ENCODE peak calls at places on chromosome 14, in nine cellular contexts. V is ovary; P is CD4-positive, alpha-beta T cell; E is HepG2; T is tibial artery; O is keratinocyte; N is hepatocyte; S is lung; M is pancreas. U is an unnamed sample.

GRCh38 chr14:52735921-52736489 is 6.0 kb downstream of the STYX start:
- DNase-seq in V (no peak), E (no peak), M (no peak), N (no peak), T (no peak), S (no peak), O (no peak), P (no peak), U (no peak)

GRCh38 chr14:102182190-102182589 is 42.5 kb downstream of the WDR20 start:
- DNase-seq in T (no peak), N (no peak), V (no peak), P (no peak), S (no peak), E (no peak), O (peak; percentile 19), M (no peak), U (peak; percentile 42)

GRCh38 chr14:24887623-24888304 is 162.2 kb downstream of the STXBP6 start:
- DNase-seq in N (no peak), E (no peak), P (no peak), S (no peak), M (no peak), T (no peak), O (no peak), V (no peak), U (no peak)

GRCh38 chr14:81453166-81453766 is 53.1 kb upstream of the STON2 start:
- DNase-seq in E (peak; percentile 47), P (peak; percentile 23), V (peak; percentile 60), N (peak; percentile 75), T (peak; percentile 38), M (no peak), O (no peak), S (peak; percentile 52), U (peak; percentile 39)

GRCh38 chr14:34302654-34303053 is 159.4 kb downstream of the SPTSSA start:
- DNase-seq in P (no peak), M (peak; percentile 75), O (no peak), T (no peak), V (no peak), S (no peak), E (no peak), N (no peak), U (no peak)

GRCh38 chr14:96564389-96564788 is 62.2 kb downstream of the PAPOLA start:
- DNase-seq in E (no peak), V (no peak), N (no peak), O (no peak), S (no peak), M (no peak), P (no peak), T (no peak), U (no peak)

GRCh38 chr14:20631023-20631820 is 10.3 kb downstream of the OR6S1 start:
- DNase-seq in V (peak; percentile 55), S (no peak), O (no peak), T (peak; percentile 42), E (peak; percentile 79), N (peak; percentile 72), P (peak; percentile 50), M (no peak), U (peak; percentile 69)

GRCh38 chr14:59360923-59361794 is 104.0 kb downstream of the GPR135 start:
- DNase-seq in O (peak; percentile 66), T (peak; percentile 50), N (peak; percentile 80), S (peak; percentile 81), P (no peak), V (no peak), E (peak; percentile 59), M (peak; percentile 26), U (peak; percentile 85)

GRCh38 chr14:69501362-69501964 is 16.9 kb downstream of the PLEKHD1 start:
- DNase-seq in V (no peak), T (no peak), O (no peak), N (peak; percentile 50), S (no peak), P (no peak), E (no peak), M (no peak), U (no peak)

GRCh38 chr14:73717998-73718741 is 4.0 kb upstream of the PNMA1 start:
- DNase-seq in O (no peak), E (no peak), N (no peak), P (no peak), V (peak; percentile 78), S (no peak), M (no peak), T (no peak), U (peak; percentile 46)

GRCh38 chr14:66487159-66487558 is 988 bp downstream of the CCDC196 start:
- DNase-seq in S (no peak), V (no peak), O (no peak), M (no peak), E (no peak), P (no peak), T (no peak), N (no peak), U (no peak)

GRCh38 chr14:33938131-33938949 is 12.5 kb downstream of the EGLN3 start:
- DNase-seq in E (peak; percentile 49), P (no peak), M (peak; percentile 75), N (peak; percentile 62), T (peak; percentile 60), O (no peak), V (peak; percentile 36), S (no peak), U (no peak)

GRCh38 chr14:30655124-30655523 is 33.0 kb downstream of the SCFD1 start:
- DNase-seq in T (no peak), N (no peak), P (no peak), M (no peak), V (no peak), E (no peak), O (no peak), S (no peak), U (peak; percentile 1)

GRCh38 chr14:103179078-103179477 is 55.8 kb downstream of the TNFAIP2 start:
- DNase-seq in S (peak; percentile 59), N (no peak), T (no peak), M (no peak), E (no peak), P (no peak), O (no peak), V (no peak), U (no peak)

GRCh38 chr14:94521375-94522114 is 12.3 kb upstream of the SERPINA12 start:
- DNase-seq in V (no peak), N (no peak), S (no peak), O (no peak), P (no peak), T (no peak), M (no peak), E (no peak), U (no peak)

GRCh38 chr14:104546591-104547309 is 32.8 kb upstream of the C14orf180 start:
- DNase-seq in N (no peak), T (no peak), E (no peak), S (no peak), O (no peak), M (no peak), V (no peak), P (no peak), U (no peak)
- H3K27me3 ChIP-seq in N (no peaks in the 10 kb centered on the region), T (no peaks in the 10 kb centered on the region), E (peaks cover 70% of the 10 kb centered on the region), S (no peaks in the 10 kb centered on the region), O (peaks cover 47% of the 10 kb centered on the region), M (peaks cover 3% of the 10 kb centered on the region), V (no peaks in the 10 kb centered on the region), P (peaks cover 12% of the 10 kb centered on the region), U (no peaks in the 10 kb centered on the region)

DNA sequence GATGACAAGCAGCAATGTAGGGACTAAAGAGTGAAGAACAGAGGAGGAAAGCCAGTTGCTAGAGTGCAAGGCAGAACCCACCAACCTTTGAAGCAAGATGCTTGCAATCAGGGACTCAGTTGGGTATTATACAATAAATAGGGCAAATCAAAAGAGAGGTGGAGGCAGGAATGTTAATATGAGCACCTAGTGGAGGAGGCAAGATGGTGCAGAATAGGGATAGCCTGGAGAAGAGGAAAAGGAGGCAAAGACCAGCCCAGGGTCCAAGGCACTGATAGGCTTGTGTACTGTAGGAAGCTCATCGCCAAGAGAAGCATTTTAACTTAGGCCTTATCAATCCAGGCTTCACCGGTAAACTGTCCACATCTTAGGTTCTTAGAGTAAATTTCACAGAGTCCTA is 137.2 kb downstream of the ARMH4 start:
- DNase-seq in P (no peak), E (no peak), S (no peak), T (no peak), N (no peak), V (no peak), M (no peak), O (no peak), U (no peak)
- TF ChIP-seq CTCF in P (no peak), E (no peak), S (no peak), T (no peak), N (no peak), V (no peak), M (no peak), O (no peak), U (no peak)

DNA sequence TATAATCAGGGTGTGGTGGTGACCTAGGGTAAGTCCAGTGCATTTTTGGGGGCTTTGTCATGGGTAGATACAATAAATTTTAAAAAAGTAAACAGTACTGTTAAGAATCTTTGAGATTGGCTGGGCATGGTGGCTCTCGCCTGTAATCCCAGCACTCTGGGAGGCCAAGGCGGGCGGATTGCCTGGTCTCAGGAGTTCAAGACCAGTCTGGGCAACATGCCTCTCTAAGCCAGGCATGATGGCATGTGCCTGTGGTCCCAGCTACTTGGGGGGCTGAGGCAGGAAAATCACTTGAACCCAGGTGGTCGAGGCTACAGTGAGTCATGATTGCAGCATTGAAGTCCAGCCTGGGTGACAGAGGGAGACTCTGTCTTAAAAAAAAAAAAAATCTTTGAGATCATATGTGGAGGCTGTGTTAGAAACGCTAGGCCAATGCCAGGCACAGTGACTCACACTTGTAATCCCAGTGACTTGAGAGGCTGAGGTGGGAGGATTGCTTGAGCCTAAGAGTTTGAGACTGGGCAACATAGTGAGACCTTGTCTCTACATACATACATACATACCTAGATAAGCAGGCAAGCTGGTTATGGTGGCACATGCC is 67.7 kb downstream of the PRKCH start:
- DNase-seq in N (no peak), S (no peak), T (no peak), E (no peak), V (no peak), O (peak; percentile 38), P (no peak), M (no peak), U (peak; percentile 26)
- H3K27ac ChIP-seq in N (peak overlapping the region; percentile 55), S (no peak overlapping the region), T (no peak overlapping the region), E (no peak overlapping the region), V (no peak overlapping the region), O (peak overlapping the region; percentile 91), P (peak overlapping the region; percentile 72), M (no peak overlapping the region), U (peak overlapping the region; percentile 19)

GRCh38 chr14:49405291-49405690 is 180.9 kb downstream of the RPS29 start:
- DNase-seq in M (no peak), P (no peak), T (no peak), O (no peak), S (no peak), V (no peak), E (no peak), N (no peak), U (peak; percentile 91)

DNA sequence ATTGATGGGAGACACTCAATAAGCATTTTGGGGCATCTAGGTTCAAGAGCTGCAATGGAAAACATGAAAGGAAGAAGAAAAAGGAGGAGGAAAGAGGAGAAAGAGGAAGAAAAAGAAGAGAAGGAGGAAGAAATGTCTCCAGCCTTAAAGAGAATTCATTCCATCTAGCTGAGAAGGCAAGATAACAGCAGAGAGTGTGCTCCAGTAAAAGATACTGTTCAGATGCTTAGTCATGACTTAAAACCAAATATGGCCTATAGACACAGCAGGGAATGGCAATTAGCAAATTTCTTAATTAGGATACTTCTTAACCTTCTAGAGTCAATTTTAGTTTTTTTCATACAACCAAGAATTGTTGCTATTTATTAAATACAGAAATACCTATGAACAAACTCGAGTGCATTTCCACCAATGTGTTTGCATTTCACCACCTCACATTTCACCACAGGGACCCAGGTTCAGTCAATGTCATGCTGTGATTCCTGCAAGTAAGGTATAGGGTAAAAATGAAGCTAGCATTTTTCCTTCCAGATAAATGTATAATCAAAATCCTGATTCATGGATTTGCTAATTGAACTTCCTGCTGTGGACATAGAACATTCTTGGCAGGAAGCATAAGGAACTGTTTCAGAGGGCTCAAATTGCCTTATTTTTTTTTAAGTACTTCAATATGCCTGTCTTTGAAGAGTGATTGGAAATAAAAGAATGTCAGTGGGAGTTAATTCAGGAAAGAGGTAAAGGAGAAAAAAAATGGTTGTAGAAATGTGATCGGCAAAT is 177.8 kb downstream of the RPS29 start:
- DNase-seq in M (no peak), V (no peak), T (no peak), P (no peak), O (no peak), S (no peak), N (no peak), E (no peak), U (no peak)
- H3K27me3 ChIP-seq in M (no peaks in the 10 kb centered on the region), V (no peaks in the 10 kb centered on the region), T (no peaks in the 10 kb centered on the region), P (peaks cover 4% of the 10 kb centered on the region), O (no peaks in the 10 kb centered on the region), S (no peaks in the 10 kb centered on the region), N (no peaks in the 10 kb centered on the region), E (no peaks in the 10 kb centered on the region), U (no peaks in the 10 kb centered on the region)

U was measured in brain microvascular endothelial cell.